ENCODE peak calls at places on chromosomes 1 and 21, in five cellular contexts. K, P, Q, J and S are unnamed samples. For H3K4me1, the result is how much of the 10 kb centered on the place peaks cover.

GRCh38 chr1:157490337-157491165 is 61.8 kb downstream of the FCRL5 start:
- DNase-seq in K (peak), P (peak), Q (peak), J (peak), S (no peak)

GRCh38 chr1:39525366-39526165 is 34.1 kb downstream of the BMP8A start:
- DNase-seq in K (peak), P (no peak), Q (no peak), J (peak), S (no peak)

GRCh38 chr1:219120625-219121544 is 52.8 kb upstream of the LYPLAL1 start:
- DNase-seq in K (no peak), P (peak), Q (peak), J (no peak), S (peak)

GRCh38 chr1:38990401-38990745 is 703 bp upstream of the AKIRIN1 start:
- DNase-seq in K (no peak), P (no peak), Q (no peak), J (no peak), S (no peak)

GRCh38 chr1:219347843-219348475 is 174.3 kb downstream of the LYPLAL1 start:
- DNase-seq in K (peak), P (no peak), Q (no peak), J (peak), S (peak)

GRCh38 chr21:31538821-31539220 is 120.7 kb upstream of the SOD1 start:
- DNase-seq in K (no peak), P (no peak), Q (no peak), J (no peak), S (no peak)

GRCh38 chr1:208520700-208521099 is 276.5 kb upstream of the PLXNA2 start:
- DNase-seq in K (no peak), P (no peak), Q (no peak), J (no peak), S (no peak)

GRCh38 chr1:23751050-23751814 is 8.0 kb downstream of the ELOA start:
- DNase-seq in K (peak), P (peak), Q (peak), J (no peak), S (no peak)

GRCh38 chr1:198730952-198731351 is 92.1 kb downstream of the PTPRC start:
- DNase-seq in K (no peak), P (no peak), Q (no peak), J (no peak), S (no peak)

GRCh38 chr1:111191496-111191895 is 8.9 kb downstream of the DENND2D start:
- DNase-seq in K (no peak), P (no peak), Q (no peak), J (no peak), S (no peak)

GRCh38 chr1:26786437-26787380 is 1.0 kb upstream of the PIGV start:
- DNase-seq in K (peak), P (peak), Q (peak), J (peak), S (peak)

GRCh38 chr1:232968965-232969364 is 18.6 kb downstream of the NTPCR start:
- DNase-seq in K (peak), P (no peak), Q (no peak), J (no peak), S (no peak)

GRCh38 chr1:37602750-37603694 is 7.3 kb upstream of the GNL2 start:
- DNase-seq in K (no peak), P (peak), Q (peak), J (no peak), S (no peak)

GRCh38 chr1:27590917-27591508 is 12.9 kb downstream of the AHDC1 start:
- DNase-seq in K (no peak), P (no peak), Q (no peak), J (no peak), S (no peak)

GRCh38 chr1:71964188-71964587 is 318.2 kb downstream of the NEGR1 start:
- DNase-seq in K (no peak), P (no peak), Q (peak), J (no peak), S (no peak)

GRCh38 chr1:224435318-224435763 is 744 bp upstream of the WDR26 start:
- DNase-seq in K (no peak), P (no peak), Q (no peak), J (no peak), S (no peak)

GRCh38 chr1:207050428-207050767 is 610 bp downstream of the YOD1 start:
- DNase-seq in K (no peak), P (no peak), Q (peak), J (no peak), S (no peak)

GRCh38 chr1:200072636-200073285 is 45.3 kb downstream of the NR5A2 start:
- DNase-seq in K (no peak), P (no peak), Q (no peak), J (no peak), S (no peak)

GRCh38 chr1:58548381-58548780 is 1.9 kb upstream of the OMA1 start:
- DNase-seq in K (no peak), P (no peak), Q (no peak), J (no peak), S (no peak)

GRCh38 chr21:42117229-42118048 is 46.3 kb downstream of the UMODL1 start:
- DNase-seq in K (peak), P (peak), Q (peak), J (peak), S (peak)

GRCh38 chr1:1599030-1599916 is 662 bp downstream of the FNDC10 start:
- DNase-seq in K (no peak), P (peak), Q (peak), J (peak), S (no peak)

GRCh38 chr1:169508432-169509338 is 22.9 kb upstream of the SLC19A2 start:
- DNase-seq in K (no peak), P (no peak), Q (no peak), J (no peak), S (no peak)

GRCh38 chr1:60918867-60919266 is 163.5 kb upstream of the NFIA start:
- DNase-seq in K (no peak), P (no peak), Q (no peak), J (no peak), S (no peak)

GRCh38 chr1:167502192-167502551 is 16.2 kb downstream of the CD247 start:
- DNase-seq in K (no peak), P (no peak), Q (no peak), J (no peak), S (no peak)

GRCh38 chr1:25568834-25569598 is 25.6 kb downstream of the LDLRAP1 start:
- DNase-seq in K (no peak), P (no peak), Q (no peak), J (no peak), S (peak)

GRCh38 chr1:103513720-103514119 is 11.8 kb upstream of the RNPC3 start:
- DNase-seq in K (no peak), P (no peak), Q (no peak), J (no peak), S (no peak)

GRCh38 chr1:21703318-21703963 is 34.3 kb upstream of the RAP1GAP start:
- DNase-seq in K (no peak), P (peak), Q (peak), J (no peak), S (no peak)

GRCh38 chr1:9729523-9729922 is 78.0 kb downstream of the PIK3CD start:
- DNase-seq in K (no peak), P (no peak), Q (no peak), J (no peak), S (no peak)

GRCh38 chr21:43912910-43913309 is 47.9 kb downstream of the AGPAT3 start:
- DNase-seq in K (no peak), P (no peak), Q (no peak), J (no peak), S (no peak)

GRCh38 chr1:226904772-226905171 is 34.4 kb downstream of the PSEN2 start:
- DNase-seq in K (no peak), P (no peak), Q (no peak), J (no peak), S (no peak)

GRCh38 chr1:7070389-7071029 is 285.3 kb downstream of the CAMTA1 start:
- DNase-seq in K (peak), P (peak), Q (peak), J (no peak), S (peak)
- H3K4me1 ChIP-seq in K (under half), P (under half), Q (under half), J (under half), S (under half)

GRCh38 chr1:31846484-31846883 is 30.7 kb upstream of the SPOCD1 start:
- DNase-seq in K (no peak), P (no peak), Q (no peak), J (no peak), S (no peak)

GRCh38 chr1:31848381-31848897 is 32.6 kb upstream of the SPOCD1 start:
- DNase-seq in K (no peak), P (no peak), Q (no peak), J (peak), S (peak)

GRCh38 chr1:31837441-31838158 is 21.8 kb upstream of the SPOCD1 start:
- DNase-seq in K (no peak), P (no peak), Q (no peak), J (no peak), S (no peak)

GRCh38 chr1:31839662-31840343 is 24.0 kb upstream of the SPOCD1 start:
- DNase-seq in K (no peak), P (no peak), Q (no peak), J (no peak), S (no peak)

GRCh38 chr1:31843506-31843905 is 27.7 kb upstream of the SPOCD1 start:
- DNase-seq in K (no peak), P (no peak), Q (peak), J (no peak), S (peak)
- TF ChIP-seq POLR2AphosphoS5 in K (no peak), P (no peak), Q (no peak), J (no peak), S (no peak)

DNA sequence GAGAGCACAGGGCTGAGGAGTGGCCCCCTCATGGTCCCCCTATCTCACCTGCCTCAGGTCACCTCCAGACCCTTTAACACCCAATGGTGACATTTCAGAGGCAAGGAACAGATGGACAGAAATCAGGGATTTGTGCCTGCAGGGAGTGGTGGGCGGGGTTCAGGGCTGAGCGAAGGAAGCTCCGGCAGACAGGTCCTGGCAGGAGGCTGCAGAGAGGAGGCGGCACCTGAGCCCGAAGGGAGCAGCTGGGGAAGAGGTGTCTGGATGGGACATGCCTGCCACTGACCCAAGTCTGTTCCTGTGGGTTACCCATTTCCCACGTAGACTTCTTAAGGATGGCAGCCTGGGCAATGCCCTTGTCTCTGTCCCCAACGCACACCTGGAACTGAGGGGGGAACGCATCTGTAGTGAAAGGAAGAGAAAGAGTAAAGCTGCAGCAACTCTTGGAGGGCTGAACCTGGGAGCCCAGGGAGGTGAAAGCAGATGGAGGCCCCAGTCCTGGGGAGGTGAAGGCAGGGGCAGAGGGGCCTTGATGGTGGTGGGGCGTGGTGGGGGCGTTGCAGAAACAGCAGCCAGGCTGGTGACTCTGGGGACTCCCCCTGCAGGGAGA is 61.6 kb upstream of the ADARB1 start:
- DNase-seq in K (no peak), P (no peak), Q (peak), J (peak), S (no peak)
- H3K4me1 ChIP-seq in K (under half), P (under half), Q (under half), J (under half), S (under half)

GRCh38 chr1:86997538-86997937 is 83.1 kb downstream of the HS2ST1 start:
- DNase-seq in K (no peak), P (no peak), Q (no peak), J (no peak), S (no peak)

GRCh38 chr1:86994061-86994460 is 79.6 kb downstream of the HS2ST1 start:
- DNase-seq in K (no peak), P (no peak), Q (no peak), J (no peak), S (no peak)

GRCh38 chr1:86998727-86999126 is 84.3 kb downstream of the HS2ST1 start:
- DNase-seq in K (no peak), P (no peak), Q (no peak), J (no peak), S (no peak)

GRCh38 chr1:87000460-87000859 is 86.0 kb downstream of the HS2ST1 start:
- DNase-seq in K (no peak), P (no peak), Q (no peak), J (no peak), S (no peak)

DNA sequence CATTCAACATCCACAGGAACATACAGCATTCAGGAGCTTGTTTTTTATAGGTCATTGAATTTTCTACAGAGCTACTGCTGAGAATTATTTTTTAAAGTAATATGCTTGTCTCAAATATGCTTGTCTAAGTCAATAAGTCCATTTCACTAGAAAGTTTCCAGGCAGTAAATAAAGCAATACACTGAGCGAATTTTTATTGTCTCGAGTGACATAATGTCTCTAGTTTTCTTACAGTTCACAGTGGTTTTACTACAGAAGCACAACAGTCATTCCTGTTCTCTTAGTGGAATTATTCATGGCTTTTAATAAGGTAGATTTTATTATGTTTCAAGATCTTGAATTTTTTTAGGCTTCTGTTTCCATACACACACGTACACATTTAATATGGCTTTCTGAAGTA is 83.8 kb downstream of the HS2ST1 start:
- DNase-seq in K (no peak), P (no peak), Q (no peak), J (no peak), S (no peak)
- TF ChIP-seq POLR2AphosphoS5 in K (no peak), P (no peak), Q (no peak), J (no peak), S (no peak)